ENCODE peak calls at places on chromosomes 3 and 15, in ten cellular contexts. C is astrocyte of the spinal cord, I is cardiac muscle cell, P is fibroblast of lung, A is body of pancreas, N is uterus, H is A549, B is ovary, K is Peyer's patch, U is neural progenitor cell. M is an unnamed sample.

GRCh38 chr15:63597033-63597790 is at the start of gene FBXL22:
- DNase-seq in C (peak; percentile 38), I (peak; percentile 36), P (peak; percentile 88), A (peak; percentile 43), N (peak; percentile 57), H (no peak), B (peak; percentile 52), K (no peak), U (no peak), M (no peak)

GRCh38 chr3:179450321-179450720 is 949 bp downstream of the GNB4 start:
- DNase-seq in C (peak; percentile 53), I (peak; percentile 32), P (peak; percentile 47), A (no peak), N (no peak), H (no peak), B (no peak), K (no peak), U (peak; percentile 22), M (no peak)

GRCh38 chr3:13575459-13576061 is 26.6 kb downstream of the FBLN2 start:
- DNase-seq in C (no peak), I (no peak), P (peak; percentile 17), A (no peak), N (no peak), H (no peak), B (no peak), K (no peak), U (no peak), M (no peak)

GRCh38 chr15:35115155-35115725 is 30.1 kb upstream of the NANOGP8 start:
- DNase-seq in C (peak; percentile 68), I (peak; percentile 38), P (no peak), A (peak; percentile 37), N (no peak), H (no peak), B (no peak), K (no peak), U (peak; percentile 24), M (no peak)

GRCh38 chr3:14448756-14449728 is 46.6 kb downstream of the SLC6A6 start:
- DNase-seq in C (no peak), I (no peak), P (no peak), A (no peak), N (no peak), H (no peak), B (no peak), K (no peak), U (no peak), M (no peak)

GRCh38 chr3:98732239-98733054 is 30.7 kb upstream of the ST3GAL6 start:
- DNase-seq in C (peak; percentile 32), I (peak; percentile 49), P (no peak), A (peak; percentile 58), N (peak; percentile 37), H (peak; percentile 31), B (peak; percentile 14), K (peak; percentile 50), U (peak; percentile 80), M (peak; percentile 46)

GRCh38 chr15:90680371-90680935 is 36.7 kb upstream of the BLM start:
- DNase-seq in C (peak; percentile 95), I (peak; percentile 86), P (peak; percentile 98), A (no peak), N (peak; percentile 54), H (no peak), B (no peak), K (no peak), U (no peak), M (no peak)

GRCh38 chr3:171026584-171027293 is at the start of gene SLC2A2:
- DNase-seq in C (no peak), I (no peak), P (no peak), A (peak; percentile 25), N (no peak), H (no peak), B (no peak), K (peak; percentile 81), U (no peak), M (no peak)

GRCh38 chr3:124532071-124532470 is 198.2 kb upstream of the UMPS start:
- DNase-seq in C (no peak), I (peak; percentile 15), P (peak; percentile 13), A (no peak), N (no peak), H (no peak), B (no peak), K (no peak), U (no peak), M (no peak)

GRCh38 chr3:88713233-88713691 is 394.2 kb upstream of the EPHA3 start:
- DNase-seq in C (peak; percentile 84), I (peak; percentile 9), P (no peak), A (no peak), N (no peak), H (no peak), B (no peak), K (no peak), U (no peak), M (no peak)

GRCh38 chr3:64030741-64031140 is 7.4 kb upstream of the PSMD6 start:
- DNase-seq in C (peak; percentile 54), I (peak; percentile 69), P (peak; percentile 62), A (peak; percentile 76), N (peak; percentile 79), H (peak; percentile 88), B (peak; percentile 67), K (peak; percentile 88), U (peak; percentile 85), M (no peak)

GRCh38 chr3:48268936-48269551 is 28.1 kb downstream of the ZNF589 start:
- DNase-seq in C (no peak), I (peak; percentile 18), P (no peak), A (peak; percentile 13), N (peak; percentile 47), H (no peak), B (no peak), K (peak; percentile 48), U (no peak), M (no peak)

GRCh38 chr3:41073190-41073589 is 126.1 kb upstream of the CTNNB1 start:
- DNase-seq in C (no peak), I (peak; percentile 52), P (no peak), A (no peak), N (no peak), H (no peak), B (no peak), K (no peak), U (no peak), M (no peak)

GRCh38 chr15:77643764-77644163 is 11.1 kb upstream of the LINGO1 start:
- DNase-seq in C (no peak), I (no peak), P (no peak), A (no peak), N (no peak), H (no peak), B (no peak), K (no peak), U (no peak), M (no peak)

GRCh38 chr3:110821586-110821985 is 250.0 kb upstream of the NECTIN3 start:
- DNase-seq in C (no peak), I (no peak), P (no peak), A (no peak), N (no peak), H (no peak), B (no peak), K (no peak), U (no peak), M (no peak)

GRCh38 chr15:60678632-60679031 is 199.7 kb upstream of the ICE2 start:
- DNase-seq in C (no peak), I (no peak), P (no peak), A (no peak), N (no peak), H (no peak), B (no peak), K (no peak), U (no peak), M (no peak)

GRCh38 chr15:101446527-101447167 is 42.9 kb downstream of the PCSK6 start:
- DNase-seq in C (no peak), I (no peak), P (no peak), A (no peak), N (no peak), H (no peak), B (no peak), K (no peak), U (no peak), M (no peak)

DNA sequence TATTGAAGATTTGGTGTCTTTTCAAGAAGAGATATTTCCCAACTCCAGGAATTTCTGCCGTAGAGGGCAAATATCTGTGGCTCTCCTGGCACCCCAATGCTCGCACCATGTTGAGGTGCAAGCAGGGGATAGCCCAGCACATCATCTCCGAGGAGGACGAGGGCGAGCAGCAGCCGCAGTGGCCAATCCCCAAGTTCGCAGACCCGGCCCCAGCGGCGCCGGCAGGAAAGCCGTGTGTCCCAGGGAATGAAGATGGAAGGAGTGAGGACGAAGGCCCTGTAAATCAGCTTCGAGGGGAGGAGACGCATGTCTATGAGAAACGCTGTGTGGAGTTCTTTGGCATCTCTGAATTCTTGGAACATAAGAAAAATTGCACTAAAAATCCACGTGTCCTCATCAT is 213.4 kb upstream of the UBE2E2 start:
- DNase-seq in C (no peak), I (no peak), P (no peak), A (no peak), N (no peak), H (no peak), B (no peak), K (no peak), U (no peak), M (no peak)
- TF ChIP-seq CTCF in C (no peak), I (no peak), P (no peak), A (no peak), N (no peak), H (no peak), B (no peak), K (no peak), U (no peak), M (no peak)

GRCh38 chr3:141412087-141412935 is 44.0 kb downstream of the ZBTB38 start:
- DNase-seq in C (peak; percentile 84), I (peak; percentile 80), P (peak; percentile 95), A (peak; percentile 76), N (peak; percentile 55), H (peak; percentile 91), B (peak; percentile 67), K (peak; percentile 85), U (peak; percentile 44), M (no peak)
- H3K4me3 ChIP-seq in C (no peak overlapping the region), I (no peak overlapping the region), P (peak overlapping the region; percentile 39), A (no peak overlapping the region), N (peak overlapping the region; percentile 32), H (peak overlapping the region; percentile 22), B (peak overlapping the region; percentile 33), K (peak overlapping the region; percentile 7), U (no peak overlapping the region), M (no peak overlapping the region)

GRCh38 chr15:59562787-59563186 is 48.8 kb upstream of the GCNT3 start:
- DNase-seq in C (no peak), I (no peak), P (no peak), A (no peak), N (no peak), H (no peak), B (no peak), K (no peak), U (no peak), M (no peak)
- TF ChIP-seq CTCF in C (peak; percentile 19), I (peak; percentile 26), P (no peak), A (no peak), N (no peak), H (peak; percentile 32), B (no peak), K (peak; percentile 4), U (no peak), M (no peak)

DNA sequence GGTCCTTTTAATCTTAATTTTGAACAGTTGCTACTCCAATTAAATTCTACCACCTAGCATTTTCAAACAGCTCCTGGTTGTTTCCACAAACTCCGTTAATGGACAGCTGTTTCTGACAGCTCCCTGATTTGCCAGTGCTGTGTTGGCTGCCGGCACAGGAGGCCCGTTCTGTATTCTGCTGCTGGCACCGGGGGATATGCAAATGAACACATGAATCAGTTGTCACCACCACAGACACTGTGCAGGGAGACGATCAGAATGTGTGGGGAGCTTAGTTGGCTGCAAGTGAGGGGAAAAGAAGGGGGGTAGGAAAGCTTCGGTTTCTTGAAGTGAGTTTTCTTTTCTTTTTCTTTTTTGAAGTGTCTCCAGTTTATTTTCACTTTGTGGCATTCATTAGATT is 438.6 kb upstream of the ARRDC4 start:
- DNase-seq in C (peak; percentile 12), I (peak; percentile 60), P (no peak), A (peak; percentile 39), N (no peak), H (no peak), B (no peak), K (no peak), U (peak; percentile 54), M (no peak)
- H3K4me3 ChIP-seq in C (peak overlapping the region; percentile 32), I (no peak overlapping the region), P (peak overlapping the region; percentile 38), A (no peak overlapping the region), N (no peak overlapping the region), H (no peak overlapping the region), B (no peak overlapping the region), K (peak overlapping the region; percentile 14), U (no peak overlapping the region), M (no peak overlapping the region)

M was measured in HL-60.